ENCODE peak calls at places on chromosomes 11 and 22, in six cellular contexts. B is heart left ventricle, K is transverse colon, C is stomach, M is testis, F is adrenal gland. U is an unnamed sample.

GRCh38 chr11:18527512-18527911 is 770 bp upstream of the TSG101 start:
- DNase-seq in M (no peak), F (no peak), C (no peak), B (no peak), K (no peak), U (no peak)

GRCh38 chr11:128904872-128905344 is 13.8 kb downstream of the KCNJ5 start:
- DNase-seq in M (no peak), F (peak), B (peak), C (no peak), K (peak), U (no peak)

GRCh38 chr11:107928767-107929507 is 689 bp downstream of the RAB39A start:
- DNase-seq in M (no peak), C (no peak), K (peak), F (peak), B (peak), U (peak)

GRCh38 chr22:30892731-30893221 is 75.8 kb downstream of the MORC2 start:
- DNase-seq in F (no peak), K (no peak), B (no peak), M (peak), C (peak), U (no peak)

GRCh38 chr11:77038825-77039326 is 4.7 kb downstream of the B3GNT6 start:
- DNase-seq in B (no peak), K (no peak), M (no peak), F (no peak), C (no peak), U (no peak)

GRCh38 chr11:64319421-64319761 is 1.5 kb downstream of the PRDX5 start:
- DNase-seq in C (no peak), K (peak), B (no peak), M (no peak), F (no peak), U (peak)

GRCh38 chr11:83438438-83438837 is 152.3 kb upstream of the CCDC90B start:
- DNase-seq in B (no peak), F (no peak), K (no peak), M (no peak), C (no peak), U (no peak)

GRCh38 chr11:43699879-43700278 is 19.3 kb downstream of the HSD17B12 start:
- DNase-seq in C (no peak), K (no peak), B (no peak), M (no peak), F (no peak), U (no peak)

GRCh38 chr22:23110190-23110921 is 31.4 kb downstream of the RSPH14 start:
- DNase-seq in B (no peak), M (no peak), F (no peak), C (no peak), K (no peak), U (no peak)

GRCh38 chr22:41094036-41094435 is 1.6 kb downstream of the EP300 start:
- DNase-seq in M (peak), B (no peak), F (no peak), K (peak), C (no peak), U (no peak)

GRCh38 chr22:17109113-17109865 is 11.9 kb downstream of the TMEM121B start:
- DNase-seq in F (no peak), B (no peak), K (no peak), C (no peak), M (no peak), U (no peak)

GRCh38 chr22:36435516-36436415 is 45.7 kb downstream of the TXN2 start:
- DNase-seq in M (no peak), B (no peak), F (no peak), C (peak), K (peak), U (peak)

GRCh38 chr11:112882494-112883381 is 78.5 kb upstream of the NCAM1 start:
- DNase-seq in M (peak), F (no peak), K (no peak), C (peak), B (peak), U (no peak)

GRCh38 chr11:15113381-15113780 is 1.3 kb upstream of the INSC start:
- DNase-seq in B (no peak), C (no peak), K (peak), M (no peak), F (no peak), U (no peak)

GRCh38 chr11:67213251-67213650 is 53.0 kb upstream of the GRK2 start:
- DNase-seq in B (no peak), F (no peak), M (no peak), K (no peak), C (no peak), U (no peak)

GRCh38 chr22:41471606-41472005 is 2.7 kb downstream of the ACO2 start:
- DNase-seq in B (no peak), M (no peak), K (no peak), F (no peak), C (no peak), U (no peak)

GRCh38 chr22:37898441-37899181 is 7.5 kb upstream of the MICALL1 start:
- DNase-seq in B (no peak), M (peak), F (no peak), C (peak), K (no peak), U (no peak)

GRCh38 chr11:67407700-67408163 is 3.8 kb downstream of the TBC1D10C start:
- DNase-seq in C (no peak), K (no peak), F (no peak), M (no peak), B (no peak), U (no peak)

GRCh38 chr11:105589346-105589745 is 20.5 kb upstream of the GRIA4 start:
- DNase-seq in K (no peak), M (no peak), F (no peak), B (no peak), C (no peak), U (no peak)

GRCh38 chr11:29780756-29781155 is 236.1 kb downstream of the KCNA4 start:
- DNase-seq in M (peak), K (no peak), C (no peak), B (peak), F (no peak), U (no peak)

GRCh38 chr11:34624069-34624468 is 3.2 kb downstream of the EHF start:
- DNase-seq in C (peak), B (no peak), K (peak), F (no peak), M (no peak), U (no peak)
- TF ChIP-seq POLR2A in C (no peak), B (no peak), K (peak), F (no peak), M (no peak), U (no peak)

DNA sequence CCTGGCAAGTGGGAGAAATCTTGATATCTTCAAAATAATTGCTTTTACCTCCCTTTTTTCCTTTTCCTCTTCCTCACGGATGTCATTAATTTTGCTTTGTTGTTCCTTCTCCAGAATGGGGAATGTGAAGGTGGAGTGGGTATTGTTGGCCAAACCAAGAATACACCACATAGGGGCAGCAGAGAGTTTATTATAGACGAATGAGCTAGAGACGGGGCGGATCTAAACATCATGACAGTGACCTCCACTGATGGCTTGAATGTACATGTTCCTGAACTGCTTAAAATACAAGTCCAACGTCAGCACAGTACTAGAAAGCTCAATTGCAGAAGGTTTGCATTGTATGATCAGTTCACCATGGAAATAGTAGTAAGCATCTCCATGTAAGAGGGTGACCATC is 122.3 kb upstream of the SNX19 start:
- DNase-seq in K (no peak), B (no peak), F (no peak), M (no peak), C (no peak), U (no peak)
- TF ChIP-seq CTCF in K (no peak), B (no peak), F (no peak), M (no peak), C (no peak), U (peak)

DNA sequence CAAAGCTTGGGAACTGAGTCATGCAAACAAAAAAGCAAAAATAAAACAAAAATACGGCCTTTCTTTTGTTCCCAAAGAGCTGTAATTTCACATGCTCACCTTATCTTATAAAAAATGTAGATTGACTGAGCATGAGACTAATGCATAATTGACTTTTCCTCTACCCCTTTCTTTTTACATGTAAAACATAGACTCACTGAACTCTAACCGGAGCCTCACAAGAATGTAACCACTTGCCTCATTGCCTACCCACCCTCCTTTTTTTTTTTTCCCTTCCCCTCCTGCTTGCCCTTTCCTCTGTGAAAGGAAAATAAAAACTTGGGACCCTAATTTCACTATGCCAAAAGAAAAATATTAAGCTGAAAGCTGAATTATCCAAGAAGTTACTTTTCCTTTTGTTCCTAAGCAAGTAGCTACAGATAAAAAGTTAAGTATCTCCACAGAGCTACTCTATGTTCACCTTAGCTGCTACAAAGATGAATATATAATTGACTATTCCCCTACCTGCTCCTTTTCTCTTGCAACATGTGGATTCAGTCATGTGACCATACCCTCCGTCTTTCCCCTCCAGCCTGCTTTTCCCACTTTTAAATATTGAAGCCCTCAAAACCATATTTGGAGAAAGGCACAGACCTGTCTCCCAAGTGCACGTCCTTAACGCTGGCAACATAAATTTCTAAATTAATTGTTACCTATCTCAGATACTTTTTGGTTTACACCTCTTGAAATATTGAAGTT is 39.6 kb upstream of the WEE1 start:
- DNase-seq in M (no peak), B (no peak), K (no peak), F (no peak), C (no peak), U (no peak)
- H3K27ac ChIP-seq in M (no peak), B (no peak), K (no peak), F (no peak), C (no peak), U (no peak)

GRCh38 chr11:95790123-95790932 is at the start of gene CEP57:
- DNase-seq in B (peak), F (peak), K (peak), C (peak), M (peak), U (peak)
- TF ChIP-seq POLR2A in B (no peak), F (peak), K (peak), C (peak), M (peak), U (no peak)

DNA sequence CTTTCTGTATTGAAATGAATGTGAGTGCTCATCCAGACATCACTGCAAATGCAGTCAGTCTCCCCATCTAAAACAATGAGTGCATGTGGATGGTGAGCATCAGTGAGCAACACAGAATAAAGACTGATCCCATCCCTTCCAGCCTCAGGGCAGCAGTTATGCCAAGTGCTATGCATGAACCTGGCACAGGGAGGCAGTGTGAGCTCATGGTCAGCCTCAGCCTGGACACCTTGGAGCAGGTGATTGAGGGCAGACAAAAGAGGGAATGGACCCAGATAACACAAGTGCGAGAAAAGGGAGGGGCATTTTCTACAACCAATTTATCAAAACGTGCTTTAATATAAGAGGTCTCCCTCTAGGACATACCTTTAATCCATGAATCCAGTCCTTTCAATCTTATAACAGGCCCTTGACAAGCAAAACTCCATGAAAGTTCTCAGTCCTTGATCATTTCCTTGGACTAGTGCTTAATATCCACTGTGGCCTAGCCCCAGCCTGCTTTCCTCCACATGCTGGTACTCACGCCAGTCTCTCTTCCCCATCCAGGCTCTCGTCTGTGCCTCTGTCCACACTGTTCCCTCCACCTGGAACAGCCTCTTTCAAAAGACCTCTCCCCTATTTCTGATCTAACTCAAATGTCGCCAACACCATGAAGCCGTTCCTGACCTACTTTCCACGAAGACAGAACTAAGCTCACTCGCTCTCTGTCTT is 50.5 kb upstream of the LRRC55 start:
- DNase-seq in K (peak), F (peak), C (peak), B (no peak), M (peak), U (peak)
- TF ChIP-seq CTCF in K (peak), F (peak), C (peak), B (peak), M (no peak), U (peak)

GRCh38 chr11:35145249-35145648 is 6.3 kb downstream of the CD44 start:
- DNase-seq in B (no peak), M (no peak), F (no peak), C (peak), K (peak), U (no peak)

GRCh38 chr11:35144103-35144741 is 5.3 kb downstream of the CD44 start:
- DNase-seq in F (no peak), K (peak), M (no peak), B (no peak), C (peak), U (no peak)

GRCh38 chr11:35143509-35144102 is 4.6 kb downstream of the CD44 start:
- DNase-seq in F (no peak), C (no peak), B (no peak), M (no peak), K (no peak), U (no peak)

GRCh38 chr11:35146074-35146521 is 7.1 kb downstream of the CD44 start:
- DNase-seq in F (no peak), M (no peak), C (no peak), K (peak), B (no peak), U (no peak)

GRCh38 chr11:35144811-35145210 is 5.8 kb downstream of the CD44 start:
- DNase-seq in K (no peak), B (no peak), C (no peak), F (no peak), M (no peak), U (no peak)
- H3K27ac ChIP-seq in K (peak), B (no peak), C (peak), F (no peak), M (no peak), U (no peak)

GRCh38 chr11:870127-870413 is 27.4 kb downstream of the TSPAN4 start:
- DNase-seq in M (no peak), F (no peak), B (no peak), C (no peak), K (no peak), U (no peak)

GRCh38 chr11:867856-868358 is 25.3 kb downstream of the TSPAN4 start:
- DNase-seq in C (no peak), B (no peak), K (no peak), M (no peak), F (no peak), U (no peak)

GRCh38 chr11:869399-870126 is 26.9 kb downstream of the TSPAN4 start:
- DNase-seq in B (peak), F (no peak), K (no peak), M (no peak), C (no peak), U (no peak)

GRCh38 chr11:868394-868793 is 25.7 kb downstream of the TSPAN4 start:
- DNase-seq in F (no peak), K (no peak), M (no peak), C (no peak), B (peak), U (no peak)

DNA sequence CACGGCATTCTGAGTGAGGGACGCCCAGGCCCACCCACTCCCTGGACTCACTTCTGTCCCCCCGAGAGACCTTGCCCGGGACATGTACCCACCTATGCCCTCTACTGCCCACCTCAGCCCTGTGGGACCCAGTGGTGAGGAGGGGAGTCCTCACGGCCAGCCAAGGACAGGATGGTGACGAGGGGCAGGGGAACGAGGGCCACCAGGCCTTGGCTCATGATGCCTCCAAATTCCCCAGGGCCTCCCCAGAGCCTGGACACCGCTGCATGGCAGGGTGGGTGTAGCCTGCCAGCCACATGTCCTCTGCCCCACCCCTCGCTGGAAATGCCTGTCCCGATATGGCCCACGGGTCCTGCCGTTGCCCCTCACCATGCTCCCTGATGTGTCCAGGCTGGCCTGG is 26.1 kb downstream of the TSPAN4 start:
- DNase-seq in B (no peak), K (no peak), F (no peak), C (no peak), M (no peak), U (no peak)
- TF ChIP-seq POLR2A in B (no peak), K (no peak), F (no peak), C (no peak), M (no peak), U (no peak)

DNA sequence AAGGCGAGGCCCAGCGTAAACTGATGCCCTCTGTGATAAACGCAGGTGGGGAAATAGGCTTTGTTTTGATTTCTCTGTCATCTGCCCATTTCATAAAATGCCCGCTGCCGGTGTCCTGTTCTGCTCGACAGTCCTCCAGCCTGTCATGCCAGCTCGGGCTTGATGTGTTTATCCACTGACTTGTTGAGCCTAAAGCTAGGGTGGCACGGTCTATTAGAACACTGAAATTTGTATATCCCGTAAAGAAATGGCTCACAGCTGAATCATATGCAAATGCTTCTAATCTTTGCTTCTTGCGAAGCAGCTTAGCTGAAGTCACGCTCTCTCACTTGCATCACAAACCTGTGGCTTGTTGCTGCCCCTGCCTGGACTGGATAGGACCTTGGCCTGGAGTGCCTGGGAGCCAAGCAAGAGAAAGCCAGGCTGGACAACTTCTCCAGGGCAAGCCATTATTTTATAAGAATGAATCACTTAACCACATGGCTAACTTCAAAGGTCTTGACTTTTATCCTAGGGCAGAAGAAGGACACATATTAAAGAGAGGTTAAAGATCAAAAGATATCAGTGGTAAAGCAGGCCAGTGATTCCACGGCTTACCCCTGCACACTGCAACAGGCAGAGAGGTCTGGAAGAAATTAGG is 33.1 kb downstream of the EHF start:
- DNase-seq in K (peak), B (no peak), M (no peak), C (peak), F (peak), U (peak)
- TF ChIP-seq CTCF in K (no peak), B (no peak), M (no peak), C (peak), F (no peak), U (peak)

GRCh38 chr11:130581631-130582030 is 133.2 kb downstream of the ADAMTS15 start:
- DNase-seq in M (no peak), B (no peak), C (no peak), F (no peak), K (no peak), U (no peak)
- H3K27ac ChIP-seq in M (no peak), B (peak), C (peak), F (peak), K (peak), U (no peak)

DNA sequence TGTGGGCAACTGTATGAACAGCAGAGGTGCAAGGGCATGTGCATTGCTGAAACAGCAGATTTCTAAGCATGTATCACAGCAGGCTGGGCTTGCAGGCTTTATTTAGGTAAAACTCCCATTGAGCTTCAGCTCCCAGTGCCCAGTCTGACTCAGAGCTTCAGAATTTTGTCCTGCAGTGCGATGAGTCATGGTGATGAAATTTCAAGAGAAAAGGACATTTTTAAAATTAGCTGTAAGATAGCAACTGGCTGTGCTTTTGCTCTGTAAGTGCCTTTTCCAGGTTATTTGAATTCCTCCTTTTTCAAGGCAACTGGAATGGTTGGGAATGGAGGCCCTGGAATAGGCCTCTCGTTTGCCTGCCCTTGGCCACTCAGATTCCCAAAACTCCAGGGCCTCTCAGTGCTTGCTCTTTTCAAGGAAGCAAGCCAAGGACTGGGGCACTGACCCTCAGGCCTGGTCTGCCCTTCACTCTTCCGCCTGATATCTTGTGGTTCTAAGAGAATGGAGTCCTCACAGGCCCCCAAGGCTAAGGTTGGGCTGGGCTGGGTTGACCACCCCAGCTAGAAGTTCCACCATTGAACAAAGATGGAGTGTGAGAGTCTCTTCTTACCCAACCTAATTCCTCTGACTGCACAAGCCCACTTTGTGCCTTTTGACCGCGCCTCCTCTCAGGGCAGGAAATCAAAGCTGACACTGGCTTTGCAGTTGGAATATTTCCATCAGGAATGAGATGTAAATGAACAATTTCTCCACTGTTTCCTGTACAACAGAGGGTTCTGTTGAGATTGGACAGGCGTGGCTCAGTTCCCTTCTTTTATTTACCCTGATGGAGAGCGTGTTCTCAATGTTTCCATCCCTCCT is 59.5 kb upstream of the PRSS23 start:
- DNase-seq in M (peak), F (peak), K (peak), C (no peak), B (peak), U (no peak)
- TF ChIP-seq POLR2A in M (no peak), F (peak), K (no peak), C (no peak), B (no peak), U (no peak)